ENCODE peak calls at places on chromosomes 12 and 14, in four cellular contexts. Q is tibial nerve, N is A549, U is body of pancreas. I is an unnamed sample.
A peak's percentile ranks its signal among the peaks of the same experiment; 100 is the strongest.

GRCh38 chr14:82366803-82367202 is 833.1 kb upstream of the SEL1L start:
- DNase-seq in N (no peak), Q (no peak), U (no peak), I (no peak)

GRCh38 chr12:125610971-125611370 is 545.7 kb downstream of the AACS start:
- DNase-seq in U (no peak), Q (no peak), N (no peak), I (no peak)

GRCh38 chr12:90978117-90978770 is 23.3 kb upstream of the CCER1 start:
- DNase-seq in Q (no peak), U (no peak), N (peak; percentile 28), I (peak; percentile 9)

GRCh38 chr12:47789141-47789540 is 16.1 kb downstream of the SLC48A1 start:
- DNase-seq in Q (no peak), U (no peak), N (no peak), I (no peak)

GRCh38 chr12:549476-550082 is 89.8 kb downstream of the B4GALNT3 start:
- DNase-seq in N (no peak), U (no peak), Q (no peak), I (no peak)

GRCh38 chr14:21032326-21033154 is 2.1 kb downstream of the RNASE13 start:
- DNase-seq in N (no peak), Q (no peak), U (no peak), I (no peak)

GRCh38 chr12:30822385-30823139 is 67.8 kb upstream of the CAPRIN2 start:
- DNase-seq in N (peak; percentile 52), Q (peak; percentile 47), U (peak; percentile 72), I (no peak)

GRCh38 chr14:52650774-52651173 is 44.6 kb downstream of the ERO1A start:
- DNase-seq in N (no peak), U (no peak), Q (no peak), I (no peak)

GRCh38 chr12:112590281-112590680 is 171.5 kb downstream of the PTPN11 start:
- DNase-seq in N (no peak), U (no peak), Q (no peak), I (no peak)

GRCh38 chr12:70619471-70620152 is 17.6 kb downstream of the PTPRB start:
- DNase-seq in N (no peak), Q (no peak), U (no peak), I (no peak)

GRCh38 chr14:45199246-45199645 is 53.8 kb downstream of the MIS18BP1 start:
- DNase-seq in Q (no peak), N (no peak), U (no peak), I (no peak)

GRCh38 chr12:11829764-11830194 is 180.3 kb downstream of the ETV6 start:
- DNase-seq in Q (no peak), N (no peak), U (no peak), I (no peak)

GRCh38 chr12:461425-461824 is 1.7 kb downstream of the B4GALNT3 start:
- DNase-seq in N (no peak), Q (no peak), U (no peak), I (no peak)

GRCh38 chr12:3150820-3151590 is 73.8 kb downstream of the TSPAN9 start:
- DNase-seq in Q (no peak), N (no peak), U (no peak), I (no peak)

GRCh38 chr12:24596768-24597388 is 352.0 kb downstream of the BCAT1 start:
- DNase-seq in U (no peak), N (peak; percentile 15), Q (no peak), I (no peak)

GRCh38 chr14:87868920-87869319 is 124.1 kb downstream of the GALC start:
- DNase-seq in N (no peak), U (no peak), Q (no peak), I (no peak)

GRCh38 chr12:1544991-1545700 is 49.2 kb downstream of the FBXL14 start:
- DNase-seq in Q (peak; percentile 37), N (no peak), U (no peak), I (no peak)

GRCh38 chr12:93135286-93136239 is 206.5 kb upstream of the EEA1 start:
- DNase-seq in U (no peak), Q (no peak), N (no peak), I (no peak)

GRCh38 chr12:95286713-95287112 is 69.1 kb downstream of the VEZT start:
- DNase-seq in Q (no peak), N (no peak), U (no peak), I (no peak)

GRCh38 chr12:93122569-93123091 is 193.5 kb upstream of the EEA1 start:
- DNase-seq in N (no peak), Q (no peak), U (no peak), I (no peak)

GRCh38 chr12:32544893-32545292 is 134.2 kb upstream of the DNM1L start:
- DNase-seq in Q (no peak), U (no peak), N (no peak), I (no peak)

GRCh38 chr12:88182431-88182830 is 40.3 kb downstream of the TMTC3 start:
- DNase-seq in Q (no peak), U (no peak), N (no peak), I (no peak)

GRCh38 chr12:62604856-62605255 is 138.2 kb downstream of the MON2 start:
- DNase-seq in N (no peak), U (no peak), Q (no peak), I (no peak)

GRCh38 chr12:49945394-49946080 is 5.0 kb upstream of the AQP2 start:
- DNase-seq in U (peak; percentile 80), N (peak; percentile 93), Q (peak; percentile 69), I (peak; percentile 90)
- TF ChIP-seq POLR2A in U (no peak), N (no peak), Q (no peak), I (no peak)

GRCh38 chr14:23319746-23320583 is 1.3 kb upstream of the PABPN1 start:
- DNase-seq in U (no peak), N (no peak), Q (no peak), I (no peak)

GRCh38 chr14:23323838-23324454 is 2.7 kb downstream of the PABPN1 start:
- DNase-seq in N (no peak), Q (no peak), U (no peak), I (no peak)

GRCh38 chr14:23321572-23322547 is 603 bp downstream of the PABPN1 start:
- DNase-seq in U (peak; percentile 59), N (peak; percentile 41), Q (peak; percentile 23), I (peak; percentile 28)

GRCh38 chr14:23322568-23323517 is 1.6 kb downstream of the PABPN1 start:
- DNase-seq in U (no peak), N (no peak), Q (no peak), I (no peak)

DNA sequence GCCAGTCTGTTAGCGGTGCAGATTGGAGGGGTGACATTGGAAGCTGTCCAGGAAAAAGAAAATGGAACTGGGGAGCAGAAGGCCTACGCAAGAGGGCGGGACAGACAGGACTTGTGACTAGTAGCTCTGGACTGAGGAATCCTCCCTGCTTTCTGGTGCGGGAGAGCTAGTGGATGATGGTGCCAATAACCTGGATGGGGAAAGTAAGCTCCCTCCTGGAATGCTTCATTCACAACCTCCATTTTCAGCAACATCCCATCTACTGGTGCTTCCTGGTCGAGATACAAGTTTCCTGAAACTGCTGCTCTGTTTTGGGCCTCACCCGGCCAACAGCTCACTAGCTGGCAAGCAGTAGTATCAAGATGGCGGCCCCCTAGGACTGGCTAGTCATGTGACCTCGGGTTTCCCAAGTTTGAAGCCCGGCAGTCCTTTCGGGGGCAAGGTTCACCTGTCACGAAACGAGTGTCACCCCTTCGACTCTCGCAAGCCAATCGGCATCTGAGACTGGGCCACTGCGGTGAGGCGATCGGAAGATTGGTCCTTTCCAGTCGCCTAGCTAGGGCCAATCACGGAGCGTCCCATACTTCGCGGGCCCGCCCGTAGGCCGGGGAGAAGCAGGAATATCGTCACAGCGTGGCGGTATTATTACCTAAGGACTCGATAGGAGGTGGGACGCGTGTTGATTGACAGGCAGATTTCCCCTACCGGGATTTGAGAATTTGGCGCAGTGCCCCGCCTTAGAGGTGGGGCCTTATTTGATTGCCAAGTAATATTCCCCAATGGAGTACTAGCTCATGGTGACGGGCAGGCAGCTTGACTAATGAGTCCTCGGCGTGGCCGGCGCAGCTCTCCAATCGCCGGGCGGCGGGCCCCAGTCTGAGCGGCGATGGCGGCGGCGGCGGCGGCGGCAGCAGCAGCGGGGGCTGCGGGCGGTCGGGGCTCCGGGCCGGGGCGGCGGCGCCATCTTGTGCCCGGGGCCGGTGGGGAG is at the start of gene PABPN1:
- DNase-seq in N (peak; percentile 98), Q (peak; percentile 99), U (peak; percentile 100), I (peak; percentile 82)
- TF ChIP-seq POLR2A in N (no peak), Q (peak; percentile 79), U (peak; percentile 58), I (no peak)

DNA sequence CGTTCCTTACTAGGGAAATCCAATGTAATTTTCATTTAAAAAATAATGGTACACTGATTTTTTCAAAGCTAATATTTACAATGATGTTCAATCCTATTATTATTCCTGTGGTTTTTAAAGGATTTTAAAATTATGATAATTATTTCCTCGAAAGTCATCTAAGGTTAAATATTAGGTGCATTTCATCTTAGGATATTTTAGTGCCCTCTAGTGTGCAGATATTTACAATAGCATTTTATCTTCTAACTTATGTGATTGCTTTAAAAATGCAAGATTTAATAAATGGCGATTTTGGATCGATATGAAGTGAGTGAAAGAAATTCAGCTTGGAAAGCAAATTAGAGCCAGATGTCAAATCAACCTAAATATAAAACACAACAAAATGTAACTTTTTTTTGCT is 293.5 kb downstream of the SLC6A15 start:
- DNase-seq in U (no peak), Q (no peak), N (peak; percentile 0), I (no peak)
- TF ChIP-seq POLR2A in U (no peak), Q (no peak), N (no peak), I (no peak)

GRCh38 chr14:103207038-103207403 is 83.8 kb downstream of the TNFAIP2 start:
- DNase-seq in N (no peak), U (peak; percentile 56), Q (peak; percentile 88), I (no peak)
- TF ChIP-seq POLR2A in N (no peak), U (no peak), Q (no peak), I (no peak)

DNA sequence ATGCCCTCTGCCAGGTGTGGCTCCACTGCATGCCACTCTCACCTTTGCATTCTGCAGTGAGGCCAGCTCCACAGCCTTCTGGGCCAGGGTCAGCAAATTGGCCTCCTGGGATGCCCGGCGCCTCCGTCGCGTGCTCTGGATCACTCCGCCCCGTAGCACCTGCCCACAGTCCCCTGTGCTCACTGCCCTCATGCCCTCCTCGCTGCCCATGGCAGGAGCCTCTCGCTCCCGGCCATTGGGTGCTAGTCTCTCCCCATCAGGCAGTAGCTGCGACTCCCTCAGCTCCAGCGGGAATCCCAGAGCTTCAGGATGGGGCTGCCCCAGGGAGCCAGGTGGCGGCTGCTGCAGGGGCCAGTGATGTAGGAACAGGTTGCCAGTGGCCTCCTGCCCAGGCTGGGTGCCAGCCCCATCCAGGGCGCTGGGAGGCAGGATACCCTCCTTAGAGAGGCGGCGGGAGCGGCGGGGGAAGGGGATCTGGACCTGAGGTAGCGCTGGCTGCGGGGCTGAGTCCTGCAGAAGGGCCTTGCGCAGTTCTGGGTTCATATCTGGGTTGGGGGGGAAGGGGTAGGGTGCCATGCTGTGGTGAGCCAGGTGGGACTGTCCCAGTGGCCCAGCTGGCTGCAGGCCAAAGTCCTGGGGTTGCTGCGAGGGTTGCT is 24.5 kb upstream of the PNMA1 start:
- DNase-seq in N (no peak), Q (no peak), U (no peak), I (no peak)
- TF ChIP-seq POLR2A in N (no peak), Q (no peak), U (no peak), I (no peak)

GRCh38 chr12:105235747-105236476 is at the start of gene APPL2:
- DNase-seq in N (peak; percentile 97), U (peak; percentile 91), Q (peak; percentile 74), I (peak; percentile 90)
- TF ChIP-seq POLR2A in N (peak; percentile 82), U (peak; percentile 86), Q (peak; percentile 93), I (peak; percentile 88)

GRCh38 chr12:111405149-111405855 is 421 bp upstream of the SH2B3 start:
- DNase-seq in U (peak; percentile 98), N (peak; percentile 94), Q (peak; percentile 88), I (peak; percentile 92)
- TF ChIP-seq POLR2A in U (peak; percentile 41), N (no peak), Q (peak; percentile 11), I (no peak)

I was measured in H54.